ENCODE peak calls at places on chromosome 12, in five cellular contexts. D, W, X, E and N are unnamed samples.

GRCh38 chr12:4223273-4223855 is 50.2 kb upstream of the CCND2 start:
- DNase-seq in D (no peak), W (no peak), X (no peak), E (no peak), N (no peak)

GRCh38 chr12:42691991-42692557 is 102.5 kb upstream of the PRICKLE1 start:
- DNase-seq in D (no peak), W (no peak), X (no peak), E (no peak), N (no peak)

GRCh38 chr12:52206309-52207040 is 14.7 kb upstream of the KRT80 start:
- DNase-seq in D (no peak), W (peak; percentile 59), X (no peak), E (no peak), N (no peak)

GRCh38 chr12:43912851-43913250 is 77.0 kb downstream of the TMEM117 start:
- DNase-seq in D (no peak), W (no peak), X (no peak), E (no peak), N (no peak)

GRCh38 chr12:13181375-13182070 is 15.0 kb upstream of the EMP1 start:
- DNase-seq in D (no peak), W (no peak), X (no peak), E (no peak), N (no peak)

GRCh38 chr12:79324571-79324970 is 366.2 kb downstream of the PAWR start:
- DNase-seq in D (no peak), W (no peak), X (no peak), E (no peak), N (no peak)

GRCh38 chr12:53145383-53145782 is 35.1 kb upstream of the ZNF740 start:
- DNase-seq in D (no peak), W (no peak), X (no peak), E (peak; percentile 74), N (no peak)

GRCh38 chr12:130916251-130916911 is 37.3 kb upstream of the ADGRD1 start:
- DNase-seq in D (peak; percentile 78), W (peak; percentile 74), X (peak; percentile 39), E (peak; percentile 66), N (no peak)

GRCh38 chr12:81350309-81350708 is 272.4 kb downstream of the ACSS3 start:
- DNase-seq in D (no peak), W (no peak), X (no peak), E (no peak), N (no peak)

GRCh38 chr12:67798763-67799162 is 150.2 kb downstream of the DYRK2 start:
- DNase-seq in D (no peak), W (no peak), X (no peak), E (no peak), N (no peak)

GRCh38 chr12:43882578-43883178 is 46.8 kb downstream of the TMEM117 start:
- DNase-seq in D (peak; percentile 67), W (no peak), X (no peak), E (peak; percentile 81), N (no peak)

GRCh38 chr12:45704968-45705367 is 24.5 kb upstream of the ARID2 start:
- DNase-seq in D (no peak), W (no peak), X (no peak), E (no peak), N (no peak)

GRCh38 chr12:66636771-66637170 is 42.1 kb downstream of the GRIP1 start:
- DNase-seq in D (no peak), W (no peak), X (no peak), E (no peak), N (no peak)

GRCh38 chr12:639566-639965 is 23.7 kb downstream of the NINJ2 start:
- DNase-seq in D (no peak), W (no peak), X (no peak), E (no peak), N (no peak)

GRCh38 chr12:115749071-115749470 is 528.4 kb downstream of the MED13L start:
- DNase-seq in D (no peak), W (no peak), X (no peak), E (no peak), N (no peak)

GRCh38 chr12:71665109-71665476 is 992 bp downstream of the THAP2 start:
- DNase-seq in D (no peak), W (no peak), X (no peak), E (no peak), N (no peak)

GRCh38 chr12:4579305-4580097 is 17.5 kb downstream of the DYRK4 start:
- DNase-seq in D (peak; percentile 46), W (no peak), X (no peak), E (peak; percentile 17), N (peak; percentile 43)

GRCh38 chr12:4908694-4909396 is 860 bp upstream of the KCNA1 start:
- DNase-seq in D (peak; percentile 67), W (no peak), X (peak; percentile 52), E (no peak), N (no peak)

GRCh38 chr12:114841557-114842251 is 157.7 kb upstream of the TBX3 start:
- DNase-seq in D (no peak), W (no peak), X (no peak), E (no peak), N (no peak)

GRCh38 chr12:91413591-91413990 is 231.0 kb upstream of the DCN start:
- DNase-seq in D (no peak), W (no peak), X (no peak), E (peak; percentile 34), N (peak; percentile 71)

GRCh38 chr12:49225551-49226166 is 36.8 kb upstream of the TUBA1A start:
- DNase-seq in D (peak; percentile 31), W (peak; percentile 86), X (no peak), E (peak; percentile 58), N (no peak)

GRCh38 chr12:53235742-53236442 is 3.9 kb upstream of the RARG start:
- DNase-seq in D (no peak), W (no peak), X (no peak), E (no peak), N (no peak)

GRCh38 chr12:49527361-49528130 is 11.3 kb upstream of the KCNH3 start:
- DNase-seq in D (no peak), W (no peak), X (no peak), E (no peak), N (no peak)

GRCh38 chr12:120049426-120049825 is 60.4 kb downstream of the BICDL1 start:
- DNase-seq in D (no peak), W (no peak), X (no peak), E (no peak), N (no peak)

GRCh38 chr12:91099836-91100235 is 11.5 kb downstream of the LUM start:
- DNase-seq in D (no peak), W (no peak), X (no peak), E (no peak), N (no peak)

GRCh38 chr12:108876550-108876949 is 3.3 kb upstream of the DAO start:
- DNase-seq in D (no peak), W (no peak), X (no peak), E (no peak), N (no peak)

GRCh38 chr12:115042341-115042740 is 358.4 kb upstream of the TBX3 start:
- DNase-seq in D (no peak), W (no peak), X (no peak), E (no peak), N (no peak)

GRCh38 chr12:104667139-104667538 is 210.4 kb downstream of the CHST11 start:
- DNase-seq in D (no peak), W (no peak), X (no peak), E (peak; percentile 59), N (no peak)

GRCh38 chr12:123559468-123559867 is 24.9 kb upstream of the TMED2 start:
- DNase-seq in D (no peak), W (no peak), X (no peak), E (no peak), N (no peak)

DNA sequence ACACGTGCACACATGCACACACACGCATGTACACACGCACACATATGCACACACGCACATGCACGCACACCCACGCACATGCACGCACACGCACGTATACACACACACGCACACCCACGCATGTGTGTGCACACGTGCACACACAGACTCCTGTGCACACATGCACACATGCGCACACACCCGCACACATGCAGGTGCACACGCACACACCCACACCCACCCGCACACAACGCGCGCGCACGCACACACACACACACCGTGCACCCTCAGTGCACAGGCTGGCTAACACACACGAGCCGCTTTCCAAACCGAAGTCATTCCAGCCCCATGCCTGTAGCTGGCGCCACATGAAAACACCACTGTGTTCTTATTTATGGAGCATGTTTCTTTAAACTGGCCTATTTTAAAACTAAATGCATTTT is 45.3 kb downstream of the GALNT9 start:
- DNase-seq in D (peak; percentile 45), W (no peak), X (no peak), E (peak; percentile 59), N (no peak)
- TF ChIP-seq CTCF in D (peak; percentile 68), W (peak; percentile 10), X (no peak), E (peak; percentile 59), N (peak; percentile 64)

GRCh38 chr12:26939953-26940352 is 1.7 kb downstream of the FGFR1OP2 start:
- DNase-seq in D (no peak), W (no peak), X (no peak), E (no peak), N (no peak)
- H3K4me3 ChIP-seq in D (peak overlapping the region; percentile 79), W (peak overlapping the region; percentile 97), X (peak overlapping the region; percentile 87), E (peak overlapping the region; percentile 99), N (peak overlapping the region; percentile 92)

GRCh38 chr12:22851532-22851931 is 226.6 kb downstream of the ETNK1 start:
- DNase-seq in D (peak; percentile 9), W (no peak), X (no peak), E (no peak), N (no peak)

GRCh38 chr12:22860926-22861325 is 236.0 kb downstream of the ETNK1 start:
- DNase-seq in D (no peak), W (no peak), X (no peak), E (no peak), N (no peak)

GRCh38 chr12:22855456-22855855 is 230.5 kb downstream of the ETNK1 start:
- DNase-seq in D (no peak), W (no peak), X (no peak), E (no peak), N (no peak)

GRCh38 chr12:22858849-22859569 is 234.0 kb downstream of the ETNK1 start:
- DNase-seq in D (no peak), W (no peak), X (no peak), E (peak; percentile 57), N (no peak)

DNA sequence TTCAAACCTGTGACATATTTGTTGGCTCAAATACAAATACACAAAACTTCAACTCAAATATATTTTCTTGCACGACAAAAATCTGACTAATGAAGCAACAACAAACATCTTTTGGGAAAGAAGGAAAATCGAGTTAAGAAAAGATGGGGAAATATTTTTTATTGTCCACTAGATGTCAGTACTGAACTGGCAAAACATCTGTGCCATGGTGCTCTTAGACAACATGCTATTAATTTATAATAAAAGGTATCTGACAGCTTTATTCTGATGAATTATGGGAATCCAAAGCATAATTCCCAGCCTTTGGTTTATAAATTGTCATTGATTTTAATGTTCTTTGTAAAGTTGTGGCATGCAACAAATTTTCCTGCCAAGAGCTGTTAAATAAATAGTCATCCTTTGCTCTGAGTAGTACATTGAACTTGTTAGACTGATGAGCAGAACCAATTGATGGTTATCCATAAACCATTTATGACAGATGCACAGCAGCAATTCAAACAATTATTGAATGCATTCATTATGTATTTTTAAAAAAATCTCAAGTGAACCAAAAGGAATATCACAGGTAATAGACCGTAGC is 231.2 kb downstream of the ETNK1 start:
- DNase-seq in D (peak; percentile 55), W (no peak), X (no peak), E (peak; percentile 56), N (no peak)
- TF ChIP-seq CTCF in D (peak; percentile 62), W (peak; percentile 60), X (peak; percentile 43), E (peak; percentile 46), N (peak; percentile 51)

DNA sequence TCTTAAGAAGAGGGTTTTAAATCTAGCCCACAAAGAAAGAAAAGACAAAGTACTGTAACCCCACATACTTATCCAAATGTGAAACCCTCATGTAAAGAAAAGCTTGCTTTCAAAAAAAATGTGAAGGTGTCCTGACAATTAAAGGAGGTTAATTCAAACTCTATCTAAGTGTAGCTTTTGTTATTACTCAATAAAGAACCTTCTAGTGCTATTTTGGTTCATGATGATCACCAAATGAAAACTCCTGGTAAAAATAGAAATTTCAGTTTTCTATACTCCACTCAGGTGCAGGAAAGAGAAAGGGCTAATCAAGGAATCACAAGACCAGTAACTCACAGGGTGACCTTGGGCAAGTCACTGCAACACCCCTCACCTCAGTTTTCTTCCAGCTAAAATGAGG is 1.6 kb downstream of the STAB2 start:
- DNase-seq in D (no peak), W (no peak), X (peak; percentile 15), E (no peak), N (no peak)
- H3K4me3 ChIP-seq in D (no peak overlapping the region), W (no peak overlapping the region), X (no peak overlapping the region), E (no peak overlapping the region), N (no peak overlapping the region)